ENCODE peak calls at places on chromosomes 2 and 18, in eight cellular contexts. B is astrocyte of the cerebellum; H is amniotic stem cell; F is iPS-NIHi11; N is activated CD8-positive, alpha-beta memory T cell treated with anti-CD3 and anti-CD28 coated beads, Interleukin-2, amount 50 U/mL, for 48 hours; T is non-pigmented ciliary epithelial cell; Y is AG04450; G is stimulated activated CD8-positive, alpha-beta memory T cell treated with anti-CD3 and anti-CD28 coated beads, Interleukin-4, amount 100 ng/mL, for 4 hours. S is an unnamed sample.

GRCh38 chr18:31185551-31185950 is 22.9 kb upstream of the DSC1 start:
- DNase-seq in B (no peak), H (no peak), F (no peak), N (no peak), T (no peak), Y (no peak), G (no peak), S (peak; percentile 63)

GRCh38 chr2:14572588-14573089 is 59.9 kb upstream of the LRATD1 start:
- DNase-seq in B (no peak), H (no peak), F (no peak), N (no peak), T (no peak), Y (no peak), G (no peak), S (no peak)

GRCh38 chr2:240157147-240157470 is 16.7 kb upstream of the OTOS start:
- DNase-seq in B (no peak), H (no peak), F (no peak), N (no peak), T (no peak), Y (no peak), G (no peak), S (no peak)

GRCh38 chr2:24855703-24856102 is 62.5 kb downstream of the CENPO start:
- DNase-seq in B (peak; percentile 33), H (peak; percentile 9), F (no peak), N (no peak), T (peak; percentile 13), Y (no peak), G (no peak), S (no peak)

GRCh38 chr2:102020596-102021170 is 28.9 kb downstream of the IL1R2 start:
- DNase-seq in B (peak; percentile 86), H (peak; percentile 50), F (peak; percentile 85), N (peak; percentile 96), T (peak; percentile 49), Y (peak; percentile 69), G (peak; percentile 72), S (peak; percentile 80)

GRCh38 chr2:10331033-10331701 is 28.5 kb downstream of the HPCAL1 start:
- DNase-seq in B (no peak), H (no peak), F (no peak), N (peak; percentile 86), T (no peak), Y (no peak), G (peak; percentile 52), S (no peak)

GRCh38 chr2:6495466-6495865 is 370.2 kb downstream of the CMPK2 start:
- DNase-seq in B (no peak), H (no peak), F (no peak), N (no peak), T (no peak), Y (no peak), G (no peak), S (no peak)

GRCh38 chr2:73642338-73643018 is at the start of gene NAT8:
- DNase-seq in B (no peak), H (no peak), F (no peak), N (no peak), T (no peak), Y (no peak), G (no peak), S (peak; percentile 85)

GRCh38 chr2:36343601-36344000 is 12.0 kb upstream of the CRIM1 start:
- DNase-seq in B (no peak), H (no peak), F (no peak), N (no peak), T (no peak), Y (no peak), G (no peak), S (no peak)

GRCh38 chr18:47422524-47422923 is 171.1 kb upstream of the SKOR2 start:
- DNase-seq in B (no peak), H (no peak), F (peak; percentile 46), N (no peak), T (no peak), Y (no peak), G (no peak), S (no peak)

GRCh38 chr18:24112874-24113615 is 25.8 kb upstream of the CABYR start:
- DNase-seq in B (peak; percentile 31), H (no peak), F (no peak), N (no peak), T (no peak), Y (no peak), G (no peak), S (peak; percentile 87)

GRCh38 chr18:41096504-41096903 is 858.5 kb upstream of the PIK3C3 start:
- DNase-seq in B (peak; percentile 33), H (no peak), F (peak; percentile 11), N (no peak), T (no peak), Y (no peak), G (no peak), S (no peak)

GRCh38 chr18:25144835-25145234 is 207.1 kb downstream of the ZNF521 start:
- DNase-seq in B (peak; percentile 73), H (peak; percentile 19), F (no peak), N (no peak), T (peak; percentile 49), Y (peak; percentile 67), G (no peak), S (peak; percentile 0)

GRCh38 chr2:220533485-220533884 is 906.1 kb downstream of the SLC4A3 start:
- DNase-seq in B (no peak), H (peak; percentile 38), F (peak; percentile 31), N (no peak), T (peak; percentile 56), Y (no peak), G (no peak), S (peak; percentile 32)

GRCh38 chr2:12006841-12007240 is 260.4 kb downstream of the LPIN1 start:
- DNase-seq in B (no peak), H (peak; percentile 11), F (peak; percentile 84), N (no peak), T (no peak), Y (no peak), G (no peak), S (no peak)

GRCh38 chr2:26471278-26471677 is 6.6 kb downstream of the OTOF start:
- DNase-seq in B (no peak), H (no peak), F (no peak), N (no peak), T (no peak), Y (no peak), G (no peak), S (no peak)

GRCh38 chr2:88919087-88919738 is 227.7 kb downstream of the RPIA start:
- DNase-seq in B (no peak), H (no peak), F (peak; percentile 18), N (no peak), T (no peak), Y (no peak), G (no peak), S (peak; percentile 31)

GRCh38 chr2:192775461-192776262 is 580.9 kb upstream of the TMEFF2 start:
- DNase-seq in B (no peak), H (no peak), F (no peak), N (no peak), T (no peak), Y (no peak), G (no peak), S (no peak)

GRCh38 chr2:165401285-165401852 is 68.1 kb upstream of the CSRNP3 start:
- DNase-seq in B (peak; percentile 83), H (peak; percentile 85), F (peak; percentile 37), N (no peak), T (peak; percentile 57), Y (peak; percentile 55), G (no peak), S (peak; percentile 67)

GRCh38 chr2:102000813-102001766 is 9.3 kb downstream of the IL1R2 start:
- DNase-seq in B (no peak), H (no peak), F (no peak), N (peak; percentile 69), T (no peak), Y (no peak), G (no peak), S (no peak)

GRCh38 chr2:148926291-148926961 is 51.4 kb downstream of the KIF5C start:
- DNase-seq in B (no peak), H (no peak), F (peak; percentile 52), N (peak; percentile 67), T (no peak), Y (peak; percentile 3), G (peak; percentile 9), S (peak; percentile 48)

GRCh38 chr18:32771871-32772499 is 838 bp downstream of the KLHL14 start:
- DNase-seq in B (no peak), H (no peak), F (peak; percentile 64), N (no peak), T (no peak), Y (no peak), G (no peak), S (no peak)

GRCh38 chr2:198517961-198518360 is 713.6 kb downstream of the PLCL1 start:
- DNase-seq in B (no peak), H (no peak), F (no peak), N (no peak), T (no peak), Y (no peak), G (no peak), S (no peak)

GRCh38 chr18:59273936-59274928 is 978 bp upstream of the RAX start:
- DNase-seq in B (no peak), H (no peak), F (peak; percentile 46), N (no peak), T (no peak), Y (no peak), G (no peak), S (no peak)

GRCh38 chr2:214713080-214713830 is 96.2 kb downstream of the BARD1 start:
- DNase-seq in B (no peak), H (no peak), F (no peak), N (no peak), T (no peak), Y (no peak), G (no peak), S (no peak)

GRCh38 chr18:76461692-76462325 is 33.2 kb downstream of the ZNF516 start:
- DNase-seq in B (no peak), H (no peak), F (no peak), N (no peak), T (no peak), Y (no peak), G (no peak), S (no peak)

GRCh38 chr2:40325111-40325510 is 126.8 kb downstream of the SLC8A1 start:
- DNase-seq in B (no peak), H (no peak), F (no peak), N (no peak), T (no peak), Y (no peak), G (no peak), S (no peak)

GRCh38 chr2:112718862-112719370 is 1.9 kb upstream of the NT5DC4 start:
- DNase-seq in B (no peak), H (no peak), F (no peak), N (no peak), T (no peak), Y (no peak), G (no peak), S (no peak)

GRCh38 chr18:2588666-2589344 is 17.4 kb downstream of the NDC80 start:
- DNase-seq in B (no peak), H (no peak), F (no peak), N (no peak), T (no peak), Y (no peak), G (no peak), S (no peak)

GRCh38 chr2:240364582-240364960 is 70.9 kb upstream of the GPC1 start:
- DNase-seq in B (no peak), H (no peak), F (no peak), N (no peak), T (no peak), Y (no peak), G (no peak), S (no peak)

GRCh38 chr2:61167587-61167986 is 5.6 kb downstream of the C2orf74 start:
- DNase-seq in B (no peak), H (no peak), F (no peak), N (peak; percentile 10), T (no peak), Y (no peak), G (no peak), S (no peak)

GRCh38 chr18:9101730-9102390 is 639 bp upstream of the NDUFV2 start:
- DNase-seq in B (no peak), H (no peak), F (no peak), N (no peak), T (peak; percentile 42), Y (no peak), G (no peak), S (peak; percentile 67)

GRCh38 chr2:145644820-145645302 is 1124.9 kb upstream of the ZEB2 start:
- DNase-seq in B (no peak), H (no peak), F (peak; percentile 17), N (no peak), T (no peak), Y (no peak), G (no peak), S (no peak)

GRCh38 chr2:177326591-177326990 is 62.1 kb upstream of the NFE2L2 start:
- DNase-seq in B (no peak), H (no peak), F (no peak), N (no peak), T (no peak), Y (no peak), G (no peak), S (no peak)

S was measured in HepG2.